ENCODE peak calls at places on chromosomes 6 and 20, in four cellular contexts. V is HepG2, Y is HCT116, G is K562. B is an unnamed sample.
A peak's percentile ranks its signal among the peaks of the same experiment; 100 is the strongest.

GRCh38 chr20:25859649-25860530 is 163.2 kb upstream of the ZNF337 start:
- DNase-seq in V (peak; percentile 65), Y (no peak), G (peak; percentile 35), B (no peak)

GRCh38 chr20:11676618-11677289 is 240.9 kb upstream of the BTBD3 start:
- DNase-seq in V (peak; percentile 62), Y (peak; percentile 6), G (peak; percentile 25), B (peak; percentile 8)

GRCh38 chr6:160960839-160961238 is 30.7 kb upstream of the MAP3K4 start:
- DNase-seq in V (no peak), Y (no peak), G (no peak), B (no peak)

GRCh38 chr6:140441256-140441655 is 1066.8 kb upstream of the CITED2 start:
- DNase-seq in V (peak; percentile 46), Y (no peak), G (peak; percentile 9), B (peak; percentile 18)

GRCh38 chr6:89297695-89298351 is 17.3 kb downstream of the GABRR2 start:
- DNase-seq in V (peak; percentile 47), Y (peak; percentile 94), G (peak; percentile 67), B (peak; percentile 82)

GRCh38 chr6:5422321-5422915 is 161.1 kb downstream of the FARS2 start:
- DNase-seq in V (peak; percentile 34), Y (peak; percentile 7), G (peak; percentile 26), B (peak; percentile 5)

GRCh38 chr6:97187951-97188350 is 95.1 kb downstream of the MMS22L start:
- DNase-seq in V (no peak), Y (no peak), G (no peak), B (no peak)

GRCh38 chr6:157811476-157812173 is 11.4 kb upstream of the SNX9 start:
- DNase-seq in V (no peak), Y (no peak), G (no peak), B (no peak)

GRCh38 chr20:53202781-53203180 is 230.6 kb downstream of the TSHZ2 start:
- DNase-seq in V (no peak), Y (no peak), G (no peak), B (no peak)

GRCh38 chr6:144094731-144095133 is 641 bp downstream of the SF3B5 start:
- DNase-seq in V (no peak), Y (no peak), G (no peak), B (no peak)
- TF ChIP-seq SIN3A in V (no peak), Y (no peak), G (no peak), B (no peak)

GRCh38 chr6:131831886-131832285 is 24.1 kb downstream of the ENPP1 start:
- DNase-seq in V (no peak), Y (no peak), G (no peak), B (no peak)
- H3K27ac ChIP-seq in V (no peak overlapping the region), Y (no peak overlapping the region), G (no peak overlapping the region), B (no peak overlapping the region)

GRCh38 chr6:44043479-44044153 is 83.6 kb downstream of the MRPL14 start:
- DNase-seq in V (no peak), Y (no peak), G (peak; percentile 72), B (no peak)
- TF ChIP-seq TCF7L2 in V (no peak), Y (no peak), G (no peak), B (no peak)

DNA sequence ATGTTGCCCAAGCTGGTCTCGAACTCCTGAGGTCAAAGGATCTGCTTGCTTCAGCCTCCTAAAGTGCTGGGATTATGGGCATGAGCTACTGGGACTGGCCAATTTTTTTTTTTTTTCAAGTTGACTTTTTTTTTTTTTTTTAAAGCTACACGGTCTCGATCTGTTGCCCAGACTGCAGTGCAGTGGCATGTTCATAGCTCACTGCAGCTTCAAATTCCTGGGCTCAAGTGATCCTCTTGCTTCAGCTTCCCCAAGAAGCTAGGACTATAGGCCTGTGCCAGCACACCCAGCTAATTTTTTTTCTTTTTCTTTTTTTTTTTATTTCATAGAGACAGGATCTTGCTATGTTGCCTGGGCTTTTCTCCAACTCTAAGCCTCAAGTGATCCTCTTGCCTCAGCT is 59.5 kb downstream of the NCOA3 start:
- DNase-seq in V (no peak), Y (no peak), G (no peak), B (no peak)
- TF ChIP-seq SIN3A in V (no peak), Y (no peak), G (no peak), B (no peak)

GRCh38 chr20:51350941-51351631 is 191.4 kb downstream of the NFATC2 start:
- DNase-seq in V (no peak), Y (no peak), G (no peak), B (no peak)
- H3K27ac ChIP-seq in V (no peak overlapping the region), Y (no peak overlapping the region), G (no peak overlapping the region), B (no peak overlapping the region)

GRCh38 chr6:105326838-105327745 is 75.8 kb downstream of the PREP start:
- DNase-seq in V (no peak), Y (peak; percentile 94), G (no peak), B (peak; percentile 66)
- TF ChIP-seq TCF7L2 in V (no peak), Y (no peak), G (no peak), B (no peak)

GRCh38 chr6:11606287-11606686 is 68.7 kb downstream of the TMEM170B start:
- DNase-seq in V (no peak), Y (no peak), G (no peak), B (no peak)

GRCh38 chr6:11604215-11604614 is 66.7 kb downstream of the TMEM170B start:
- DNase-seq in V (no peak), Y (no peak), G (no peak), B (no peak)

GRCh38 chr6:11605507-11605905 is 68.0 kb downstream of the TMEM170B start:
- DNase-seq in V (no peak), Y (no peak), G (no peak), B (no peak)

GRCh38 chr6:11607381-11607780 is 69.8 kb downstream of the TMEM170B start:
- DNase-seq in V (no peak), Y (no peak), G (no peak), B (no peak)

DNA sequence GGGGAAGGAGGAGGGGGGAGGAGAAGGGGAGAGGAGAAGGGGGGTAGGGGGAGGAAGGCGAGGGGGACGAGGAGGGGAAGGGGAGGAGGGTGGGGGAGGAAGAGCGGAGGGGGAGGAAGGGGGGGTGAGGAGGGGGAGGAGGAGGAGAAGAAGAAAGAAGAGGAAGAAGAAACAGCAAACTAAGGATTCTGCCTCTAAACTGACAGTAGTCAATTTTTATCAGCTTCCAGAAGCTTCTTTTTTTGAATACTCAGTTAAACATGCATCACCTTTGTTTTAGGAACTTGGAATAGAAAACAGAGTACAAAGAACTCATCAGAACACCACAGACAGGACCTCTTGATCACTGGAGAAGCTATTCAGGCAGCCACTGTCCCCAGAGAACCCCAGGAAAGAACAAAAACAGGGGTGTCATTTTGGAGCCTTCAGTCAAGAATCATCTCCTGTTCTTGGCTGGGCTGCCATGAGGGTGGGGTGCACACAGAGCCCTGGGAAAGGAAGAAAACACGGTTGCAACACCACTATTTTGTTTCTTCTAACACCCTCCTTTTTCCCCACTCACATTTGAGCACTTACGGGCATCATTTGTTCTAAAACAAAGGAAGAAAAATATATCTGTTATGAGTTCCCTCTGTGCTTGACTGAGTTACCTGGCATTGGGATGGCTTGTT is 67.4 kb downstream of the TMEM170B start:
- DNase-seq in V (no peak), Y (no peak), G (no peak), B (no peak)
- TF ChIP-seq SIN3A in V (no peak), Y (no peak), G (no peak), B (no peak)

DNA sequence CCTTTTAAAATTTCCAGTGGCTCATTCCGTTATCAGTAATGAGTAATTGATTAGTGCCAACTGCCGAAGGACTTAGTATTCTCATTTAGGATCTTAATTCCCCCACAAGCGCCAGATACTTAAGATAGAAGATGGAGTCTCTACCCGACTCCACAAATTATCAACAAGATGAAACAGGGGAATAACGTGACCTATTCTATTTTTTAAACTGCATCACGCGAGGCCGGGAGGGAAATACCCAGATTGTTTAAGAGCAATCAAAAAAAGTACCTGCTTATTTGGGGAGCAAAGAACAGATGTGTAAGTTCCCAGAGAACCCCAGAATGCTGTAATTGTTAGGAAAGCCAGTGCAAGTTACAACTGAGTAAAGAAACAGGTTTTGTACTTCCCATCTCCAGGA is 1.1 kb upstream of the MAP3K5 start:
- DNase-seq in V (no peak), Y (no peak), G (no peak), B (no peak)
- H3K27ac ChIP-seq in V (no peak overlapping the region), Y (peak overlapping the region; percentile 88), G (no peak overlapping the region), B (peak overlapping the region; percentile 87)

B was measured in Panc1.